ENCODE peak calls at places on chromosomes 13 and 19, in seven cellular contexts. L is CD8-positive, alpha-beta T cell; R is CD4-positive, CD25-positive, alpha-beta regulatory T cell; J is PC-9; U is AG04450; H is Peyer's patch; O is astrocyte of the spinal cord. D is an unnamed sample.

GRCh38 chr13:107025991-107026390 is 458.1 kb upstream of the ARGLU1 start:
- DNase-seq in L (no peak), R (no peak), J (peak), U (no peak), H (no peak), O (peak), D (no peak)

GRCh38 chr19:4657835-4658234 is 12.3 kb downstream of the MYDGF start:
- DNase-seq in L (no peak), R (no peak), J (no peak), U (no peak), H (no peak), O (no peak), D (no peak)

GRCh38 chr19:54299515-54299914 is 13.5 kb downstream of the LILRA5 start:
- DNase-seq in L (no peak), R (no peak), J (no peak), U (no peak), H (no peak), O (no peak), D (no peak)

GRCh38 chr13:102042746-102043145 is 359.1 kb downstream of the FGF14 start:
- DNase-seq in L (no peak), R (no peak), J (no peak), U (no peak), H (no peak), O (no peak), D (no peak)

GRCh38 chr19:50983625-50984292 is at the start of gene KLK7:
- DNase-seq in L (no peak), R (no peak), J (peak), U (no peak), H (no peak), O (no peak), D (no peak)

GRCh38 chr13:19818223-19818842 is 35.6 kb upstream of the PSPC1 start:
- DNase-seq in L (peak), R (peak), J (no peak), U (no peak), H (peak), O (peak), D (no peak)

GRCh38 chr19:40744554-40745401 is 5.5 kb downstream of the ACTMAP start:
- DNase-seq in L (no peak), R (no peak), J (no peak), U (no peak), H (no peak), O (no peak), D (no peak)

GRCh38 chr13:100540621-100541020 is 48.0 kb downstream of the GGACT start:
- DNase-seq in L (no peak), R (no peak), J (no peak), U (no peak), H (no peak), O (peak), D (no peak)

GRCh38 chr13:106561551-106562170 is 6.3 kb downstream of the ARGLU1 start:
- DNase-seq in L (no peak), R (no peak), J (no peak), U (no peak), H (no peak), O (peak), D (no peak)

GRCh38 chr19:19602136-19602712 is 16.3 kb downstream of the PBX4 start:
- DNase-seq in L (no peak), R (peak), J (peak), U (no peak), H (peak), O (no peak), D (no peak)

GRCh38 chr13:93226065-93226622 is 463 bp upstream of the GPC6 start:
- DNase-seq in L (no peak), R (no peak), J (no peak), U (no peak), H (no peak), O (no peak), D (no peak)
- H3K4me3 ChIP-seq in L (no peak), R (no peak), J (peak), U (peak), H (no peak), O (peak), D (peak)

DNA sequence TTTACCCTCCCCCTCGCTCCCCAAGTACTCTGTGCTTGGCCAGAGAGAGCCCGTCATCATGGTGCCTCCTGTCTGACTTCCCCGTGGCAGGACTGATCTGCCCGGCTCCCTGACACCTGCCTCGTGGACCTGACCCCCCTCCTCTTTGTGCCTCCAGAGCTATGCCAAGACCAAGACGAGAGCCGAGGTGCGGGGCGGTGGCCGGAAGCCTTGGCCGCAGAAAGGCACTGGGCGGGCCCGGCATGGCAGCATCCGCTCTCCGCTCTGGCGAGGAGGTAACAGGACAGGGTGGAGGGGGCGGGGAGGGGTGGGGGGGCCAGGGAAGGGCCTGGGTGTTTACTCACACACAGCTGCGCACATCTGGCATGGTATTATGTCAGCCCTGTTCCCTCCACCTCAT is 4.5 kb downstream of the MRPL4 start:
- DNase-seq in L (no peak), R (no peak), J (no peak), U (no peak), H (no peak), O (no peak), D (no peak)
- H3K4me3 ChIP-seq in L (no peak), R (no peak), J (no peak), U (no peak), H (no peak), O (no peak), D (no peak)

DNA sequence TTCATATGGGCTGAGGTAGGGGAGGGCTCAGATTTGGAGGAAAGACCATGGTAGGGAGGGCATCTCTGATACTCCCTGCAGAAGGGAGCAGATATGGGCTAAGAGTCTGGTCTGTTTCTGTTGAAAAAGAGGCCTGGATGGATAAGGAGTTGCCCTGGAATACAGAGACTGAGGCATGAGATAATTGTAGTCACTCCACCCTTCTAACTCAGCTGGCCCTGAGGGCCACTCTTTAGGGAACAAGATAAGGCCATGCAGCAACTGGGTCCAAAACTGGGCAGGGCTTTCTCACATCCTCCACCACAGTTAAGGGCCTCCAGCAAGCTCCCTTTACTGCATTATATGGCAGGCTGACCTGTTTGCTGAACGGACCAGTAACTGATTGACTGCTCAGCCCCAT is 1.3 kb downstream of the ZNF749 start:
- DNase-seq in L (no peak), R (no peak), J (no peak), U (no peak), H (no peak), O (no peak), D (no peak)
- H3K4me3 ChIP-seq in L (peak), R (peak), J (peak), U (peak), H (no peak), O (peak), D (peak)

DNA sequence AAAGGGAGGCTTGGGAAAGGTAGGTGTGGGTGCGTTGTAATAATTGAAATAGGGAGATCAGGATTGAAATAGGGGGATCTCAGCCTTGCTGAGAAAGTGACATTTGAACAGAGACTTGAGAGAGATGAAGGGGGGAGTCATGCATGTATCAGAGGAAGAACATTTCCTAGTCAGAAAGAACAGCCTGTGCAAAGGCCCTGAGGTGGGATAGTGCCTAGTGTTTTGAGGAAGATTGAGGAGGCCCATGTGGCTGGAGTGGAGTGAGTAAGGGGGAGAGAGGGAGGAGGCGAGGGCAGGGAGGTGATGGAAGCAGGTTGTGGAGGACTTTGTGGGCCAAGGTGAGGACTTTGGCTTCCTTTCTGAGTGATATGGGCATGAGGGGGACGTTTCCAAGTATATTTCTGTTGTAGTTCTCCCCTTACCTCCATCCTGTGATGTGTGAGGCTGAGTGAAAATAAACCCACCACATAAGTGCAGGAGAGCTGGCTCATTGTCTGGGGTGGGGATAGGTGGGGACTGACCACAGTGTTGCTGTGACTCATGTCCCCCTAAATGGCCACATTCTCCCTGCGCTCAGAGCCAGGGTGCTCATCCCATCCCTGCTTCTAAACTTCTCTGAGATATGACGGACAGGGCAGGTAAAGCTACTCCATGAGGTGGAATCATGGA is 17.8 kb downstream of the ACTL9 start:
- DNase-seq in L (no peak), R (no peak), J (no peak), U (no peak), H (no peak), O (no peak), D (no peak)
- H3K4me3 ChIP-seq in L (no peak), R (no peak), J (no peak), U (no peak), H (no peak), O (no peak), D (no peak)

GRCh38 chr19:44750713-44751112 is 2.2 kb downstream of the BCL3 start:
- DNase-seq in L (no peak), R (no peak), J (no peak), U (no peak), H (no peak), O (no peak), D (no peak)

GRCh38 chr19:44752816-44753618 is 4.5 kb downstream of the BCL3 start:
- DNase-seq in L (peak), R (peak), J (peak), U (peak), H (peak), O (peak), D (peak)

GRCh38 chr19:44753619-44753931 is 5.1 kb downstream of the BCL3 start:
- DNase-seq in L (peak), R (no peak), J (no peak), U (no peak), H (no peak), O (no peak), D (no peak)

GRCh38 chr19:44753932-44754742 is 5.6 kb downstream of the BCL3 start:
- DNase-seq in L (peak), R (peak), J (peak), U (no peak), H (peak), O (peak), D (no peak)

GRCh38 chr19:44752123-44752815 is 3.8 kb downstream of the BCL3 start:
- DNase-seq in L (no peak), R (peak), J (no peak), U (no peak), H (no peak), O (no peak), D (no peak)
- H3K4me3 ChIP-seq in L (peak), R (peak), J (no peak), U (peak), H (no peak), O (no peak), D (no peak)

GRCh38 chr19:13095393-13095784 is 7.3 kb downstream of the LYL1 start:
- DNase-seq in L (no peak), R (peak), J (no peak), U (no peak), H (peak), O (no peak), D (no peak)

GRCh38 chr19:13097331-13098258 is 5.1 kb downstream of the LYL1 start:
- DNase-seq in L (no peak), R (no peak), J (no peak), U (no peak), H (peak), O (no peak), D (no peak)

GRCh38 chr19:13096968-13097330 is 5.7 kb downstream of the LYL1 start:
- DNase-seq in L (no peak), R (peak), J (no peak), U (no peak), H (no peak), O (no peak), D (no peak)

GRCh38 chr19:13094771-13095392 is 7.8 kb downstream of the LYL1 start:
- DNase-seq in L (no peak), R (peak), J (no peak), U (no peak), H (peak), O (no peak), D (no peak)

DNA sequence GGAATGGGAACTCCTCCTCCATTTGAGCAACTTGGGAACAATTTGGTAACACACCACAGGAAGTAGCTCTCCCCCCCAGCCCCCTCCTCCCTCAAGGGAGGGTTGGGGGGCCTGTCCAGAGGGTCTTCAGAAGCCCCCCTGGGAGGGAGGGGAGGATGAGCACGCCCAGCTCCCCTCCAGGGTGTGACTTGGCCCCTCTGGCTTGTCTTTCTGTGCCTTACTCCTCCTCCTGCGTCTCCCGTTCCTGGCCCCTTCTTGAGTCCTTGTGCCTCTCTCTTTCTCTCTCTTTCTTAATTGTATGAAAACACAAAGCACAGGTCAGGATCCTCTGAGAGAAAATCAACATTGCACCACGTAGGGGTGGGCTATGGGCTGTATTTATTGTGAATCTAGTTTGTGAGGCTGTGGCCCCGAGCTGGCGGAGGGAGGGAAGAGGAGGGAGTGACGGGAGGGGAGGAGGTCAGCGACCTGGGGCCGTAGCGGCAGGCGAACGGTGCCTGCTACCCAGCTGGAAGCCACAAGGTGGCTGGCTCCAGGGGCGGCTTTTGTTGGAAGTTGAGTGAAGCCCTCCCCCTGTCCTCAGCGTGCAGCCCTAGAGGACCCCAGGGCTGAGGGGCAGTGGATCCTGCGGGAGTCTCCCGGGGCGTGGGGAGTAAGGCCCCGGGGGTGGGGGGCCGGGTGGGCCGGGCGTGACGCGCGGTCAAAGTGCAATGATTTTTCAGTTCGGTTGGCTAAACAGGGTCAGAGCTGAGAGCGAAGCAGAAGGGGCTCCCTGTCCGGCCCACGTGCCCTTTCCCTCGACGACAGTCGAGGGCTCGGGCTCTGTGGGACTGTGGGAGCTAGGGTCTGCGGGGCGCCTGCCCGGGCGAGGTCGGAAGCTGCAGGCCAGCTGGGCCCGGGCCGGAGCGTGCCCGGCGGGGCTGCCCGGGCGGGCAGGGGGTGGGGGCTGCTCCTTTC is 6.4 kb downstream of the LYL1 start:
- DNase-seq in L (no peak), R (peak), J (no peak), U (no peak), H (peak), O (no peak), D (no peak)
- H3K4me3 ChIP-seq in L (no peak), R (peak), J (no peak), U (no peak), H (peak), O (no peak), D (no peak)

GRCh38 chr13:50514249-50514648 is 329.2 kb downstream of the DLEU7 start:
- DNase-seq in L (no peak), R (no peak), J (no peak), U (no peak), H (no peak), O (no peak), D (no peak)
- H3K4me3 ChIP-seq in L (no peak), R (no peak), J (no peak), U (no peak), H (no peak), O (no peak), D (no peak)

D was measured in BJ.